ENCODE peak calls at places on chromosomes 1 and 21, in seven cellular contexts. One of them, this sample, is unnamed. For H3K4me1, the result is how much of the 10 kb centered on the place peaks cover.

GRCh38 chr21:15617968-15618367 is 111.8 kb upstream of the USP25 start:
- DNase-seq in upper lobe of right lung: no peak
- DNase-seq in sigmoid colon: no peak
- DNase-seq in endothelial cell of umbilical vein: peak
- DNase-seq in psoas muscle: no peak
- DNase-seq in body of pancreas: no peak
- DNase-seq in RWPE2: no peak
- DNase-seq in this sample: no peak

GRCh38 chr1:87403047-87403820 is 74.6 kb downstream of the LMO4 start:
- DNase-seq in sigmoid colon: no peak
- DNase-seq in body of pancreas: no peak
- DNase-seq in RWPE2: no peak
- DNase-seq in endothelial cell of umbilical vein: no peak
- DNase-seq in upper lobe of right lung: no peak
- DNase-seq in psoas muscle: no peak
- DNase-seq in this sample: no peak

GRCh38 chr21:43812139-43812821 is 22.9 kb downstream of the RRP1 start:
- DNase-seq in RWPE2: no peak
- DNase-seq in body of pancreas: no peak
- DNase-seq in upper lobe of right lung: peak
- DNase-seq in endothelial cell of umbilical vein: peak
- DNase-seq in psoas muscle: peak
- DNase-seq in sigmoid colon: no peak
- DNase-seq in this sample: no peak

GRCh38 chr1:224253721-224254120 is 70.7 kb downstream of the DEGS1 start:
- DNase-seq in psoas muscle: no peak
- DNase-seq in endothelial cell of umbilical vein: no peak
- DNase-seq in RWPE2: no peak
- DNase-seq in upper lobe of right lung: no peak
- DNase-seq in sigmoid colon: no peak
- DNase-seq in body of pancreas: no peak
- DNase-seq in this sample: no peak

GRCh38 chr21:29334717-29335428 is 36.2 kb downstream of the BACH1 start:
- DNase-seq in psoas muscle: no peak
- DNase-seq in RWPE2: no peak
- DNase-seq in endothelial cell of umbilical vein: no peak
- DNase-seq in upper lobe of right lung: no peak
- DNase-seq in body of pancreas: no peak
- DNase-seq in sigmoid colon: no peak
- DNase-seq in this sample: no peak

GRCh38 chr1:235913311-235913710 is 46.6 kb upstream of the LYST start:
- DNase-seq in psoas muscle: no peak
- DNase-seq in upper lobe of right lung: no peak
- DNase-seq in RWPE2: no peak
- DNase-seq in body of pancreas: no peak
- DNase-seq in sigmoid colon: no peak
- DNase-seq in endothelial cell of umbilical vein: peak
- DNase-seq in this sample: no peak

GRCh38 chr21:14862794-14863720 is 201.7 kb downstream of the NRIP1 start:
- DNase-seq in sigmoid colon: no peak
- DNase-seq in psoas muscle: no peak
- DNase-seq in body of pancreas: no peak
- DNase-seq in endothelial cell of umbilical vein: peak
- DNase-seq in upper lobe of right lung: no peak
- DNase-seq in RWPE2: no peak
- DNase-seq in this sample: no peak

GRCh38 chr1:242477944-242478343 is 46.6 kb downstream of the PLD5 start:
- DNase-seq in endothelial cell of umbilical vein: no peak
- DNase-seq in RWPE2: no peak
- DNase-seq in upper lobe of right lung: no peak
- DNase-seq in psoas muscle: no peak
- DNase-seq in sigmoid colon: no peak
- DNase-seq in body of pancreas: no peak
- DNase-seq in this sample: no peak

GRCh38 chr1:147496044-147496443 is 45.3 kb upstream of the BCL9 start:
- DNase-seq in psoas muscle: no peak
- DNase-seq in sigmoid colon: no peak
- DNase-seq in RWPE2: no peak
- DNase-seq in body of pancreas: no peak
- DNase-seq in upper lobe of right lung: no peak
- DNase-seq in endothelial cell of umbilical vein: no peak
- DNase-seq in this sample: no peak

GRCh38 chr21:36902793-36903192 is 63.7 kb downstream of the HLCS start:
- DNase-seq in endothelial cell of umbilical vein: no peak
- DNase-seq in sigmoid colon: no peak
- DNase-seq in body of pancreas: no peak
- DNase-seq in RWPE2: no peak
- DNase-seq in upper lobe of right lung: no peak
- DNase-seq in psoas muscle: no peak
- DNase-seq in this sample: peak

GRCh38 chr1:57623039-57623790 is 199.4 kb upstream of the DAB1 start:
- DNase-seq in endothelial cell of umbilical vein: peak
- DNase-seq in upper lobe of right lung: no peak
- DNase-seq in sigmoid colon: no peak
- DNase-seq in psoas muscle: peak
- DNase-seq in RWPE2: no peak
- DNase-seq in body of pancreas: no peak
- DNase-seq in this sample: no peak

GRCh38 chr1:52209429-52209828 is 67.5 kb downstream of the ZFYVE9 start:
- DNase-seq in sigmoid colon: no peak
- DNase-seq in RWPE2: no peak
- DNase-seq in psoas muscle: no peak
- DNase-seq in endothelial cell of umbilical vein: no peak
- DNase-seq in upper lobe of right lung: no peak
- DNase-seq in body of pancreas: no peak
- DNase-seq in this sample: no peak

GRCh38 chr1:80509965-80510522 is 1290.7 kb upstream of the ADGRL2 start:
- DNase-seq in body of pancreas: no peak
- DNase-seq in sigmoid colon: no peak
- DNase-seq in RWPE2: no peak
- DNase-seq in psoas muscle: no peak
- DNase-seq in upper lobe of right lung: no peak
- DNase-seq in endothelial cell of umbilical vein: no peak
- DNase-seq in this sample: no peak

GRCh38 chr1:212608956-212609700 is 567 bp downstream of the ATF3 start:
- DNase-seq in sigmoid colon: peak
- DNase-seq in body of pancreas: peak
- DNase-seq in RWPE2: no peak
- DNase-seq in psoas muscle: peak
- DNase-seq in upper lobe of right lung: peak
- DNase-seq in endothelial cell of umbilical vein: peak
- DNase-seq in this sample: no peak

GRCh38 chr1:28668956-28669719 is 554 bp downstream of the GMEB1 start:
- DNase-seq in sigmoid colon: peak
- DNase-seq in upper lobe of right lung: peak
- DNase-seq in endothelial cell of umbilical vein: peak
- DNase-seq in body of pancreas: peak
- DNase-seq in psoas muscle: peak
- DNase-seq in RWPE2: peak
- DNase-seq in this sample: no peak

GRCh38 chr1:177869586-177869985 is 100.3 kb downstream of the SEC16B start:
- DNase-seq in psoas muscle: no peak
- DNase-seq in body of pancreas: no peak
- DNase-seq in upper lobe of right lung: no peak
- DNase-seq in RWPE2: no peak
- DNase-seq in endothelial cell of umbilical vein: no peak
- DNase-seq in sigmoid colon: no peak
- DNase-seq in this sample: no peak

GRCh38 chr1:222754386-222755139 is 17.6 kb downstream of the FAM177B start:
- DNase-seq in sigmoid colon: peak
- DNase-seq in body of pancreas: peak
- DNase-seq in RWPE2: no peak
- DNase-seq in upper lobe of right lung: peak
- DNase-seq in psoas muscle: peak
- DNase-seq in endothelial cell of umbilical vein: no peak
- DNase-seq in this sample: peak

GRCh38 chr1:50968884-50969610 is 998 bp upstream of the CDKN2C start:
- DNase-seq in endothelial cell of umbilical vein: peak
- DNase-seq in upper lobe of right lung: peak
- DNase-seq in body of pancreas: peak
- DNase-seq in psoas muscle: peak
- DNase-seq in RWPE2: no peak
- DNase-seq in sigmoid colon: peak
- DNase-seq in this sample: no peak

GRCh38 chr1:19758227-19758830 is 41.4 kb downstream of the TMCO4 start:
- DNase-seq in upper lobe of right lung: peak
- DNase-seq in RWPE2: no peak
- DNase-seq in endothelial cell of umbilical vein: no peak
- DNase-seq in sigmoid colon: no peak
- DNase-seq in psoas muscle: no peak
- DNase-seq in body of pancreas: peak
- DNase-seq in this sample: no peak

GRCh38 chr1:224339422-224340033 is 9.6 kb upstream of the NVL start:
- DNase-seq in RWPE2: no peak
- DNase-seq in endothelial cell of umbilical vein: no peak
- DNase-seq in psoas muscle: no peak
- DNase-seq in sigmoid colon: no peak
- DNase-seq in body of pancreas: no peak
- DNase-seq in upper lobe of right lung: no peak
- DNase-seq in this sample: no peak

GRCh38 chr1:226872455-226872854 is 2.0 kb downstream of the PSEN2 start:
- DNase-seq in sigmoid colon: no peak
- DNase-seq in RWPE2: no peak
- DNase-seq in body of pancreas: peak
- DNase-seq in endothelial cell of umbilical vein: peak
- DNase-seq in upper lobe of right lung: no peak
- DNase-seq in psoas muscle: no peak
- DNase-seq in this sample: peak

GRCh38 chr1:205936846-205937707 is 6.2 kb downstream of the SLC26A9 start:
- DNase-seq in upper lobe of right lung: no peak
- DNase-seq in sigmoid colon: no peak
- DNase-seq in RWPE2: no peak
- DNase-seq in endothelial cell of umbilical vein: peak
- DNase-seq in body of pancreas: peak
- DNase-seq in psoas muscle: no peak
- DNase-seq in this sample: no peak

GRCh38 chr1:205933672-205934618 is 9.3 kb downstream of the SLC26A9 start:
- DNase-seq in endothelial cell of umbilical vein: peak
- DNase-seq in sigmoid colon: no peak
- DNase-seq in RWPE2: no peak
- DNase-seq in psoas muscle: no peak
- DNase-seq in upper lobe of right lung: no peak
- DNase-seq in body of pancreas: peak
- DNase-seq in this sample: no peak

GRCh38 chr1:205934788-205935187 is 8.5 kb downstream of the SLC26A9 start:
- DNase-seq in body of pancreas: no peak
- DNase-seq in sigmoid colon: no peak
- DNase-seq in RWPE2: no peak
- DNase-seq in endothelial cell of umbilical vein: no peak
- DNase-seq in psoas muscle: no peak
- DNase-seq in upper lobe of right lung: peak
- DNase-seq in this sample: no peak

GRCh38 chr1:205936316-205936715 is 6.9 kb downstream of the SLC26A9 start:
- DNase-seq in sigmoid colon: no peak
- DNase-seq in psoas muscle: no peak
- DNase-seq in upper lobe of right lung: peak
- DNase-seq in RWPE2: no peak
- DNase-seq in endothelial cell of umbilical vein: no peak
- DNase-seq in body of pancreas: no peak
- DNase-seq in this sample: no peak

GRCh38 chr1:205935869-205936268 is 7.4 kb downstream of the SLC26A9 start:
- DNase-seq in body of pancreas: no peak
- DNase-seq in RWPE2: no peak
- DNase-seq in psoas muscle: no peak
- DNase-seq in upper lobe of right lung: peak
- DNase-seq in endothelial cell of umbilical vein: no peak
- DNase-seq in sigmoid colon: no peak
- DNase-seq in this sample: no peak
- H3K4me1 ChIP-seq in body of pancreas: under half
- H3K4me1 ChIP-seq in RWPE2: under half
- H3K4me1 ChIP-seq in psoas muscle: under half
- H3K4me1 ChIP-seq in upper lobe of right lung: under half
- H3K4me1 ChIP-seq in endothelial cell of umbilical vein: under half
- H3K4me1 ChIP-seq in sigmoid colon: under half
- H3K4me1 ChIP-seq in this sample: under half

DNA sequence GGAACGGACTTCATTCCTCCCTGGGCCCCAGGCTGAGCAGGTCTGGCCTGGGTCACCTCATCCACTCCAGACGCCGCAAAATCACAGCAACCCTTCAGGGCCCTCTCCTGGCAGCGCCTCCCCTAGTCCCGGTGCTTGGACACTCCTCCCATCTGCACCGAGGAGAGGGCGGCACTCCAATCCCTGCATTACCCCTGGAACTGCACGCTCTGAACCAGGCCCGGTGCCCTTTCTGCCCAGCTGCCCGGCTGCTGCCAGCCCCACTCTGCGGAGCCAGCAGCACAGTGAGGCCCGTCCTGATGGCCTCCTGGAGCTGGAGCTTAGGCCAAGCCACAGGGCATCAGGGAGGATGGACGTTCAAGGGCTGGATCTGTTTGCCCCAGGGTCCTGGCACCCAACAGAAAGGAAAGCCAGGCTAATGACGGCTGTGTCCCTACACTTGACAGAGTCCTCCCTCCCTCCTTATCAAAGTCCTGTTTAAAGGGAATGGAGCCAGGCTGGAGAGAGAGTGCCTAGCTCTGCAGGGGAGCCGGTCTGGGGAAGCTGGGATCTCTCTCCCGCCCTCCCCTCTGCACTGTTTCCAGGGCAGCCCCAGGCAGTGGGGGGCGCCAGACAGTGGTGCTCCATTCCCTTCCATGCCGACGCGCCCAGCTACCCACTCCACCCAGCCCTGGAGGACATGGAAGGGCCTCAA is 12.7 kb downstream of the COL6A2 start:
- DNase-seq in endothelial cell of umbilical vein: no peak
- DNase-seq in sigmoid colon: peak
- DNase-seq in psoas muscle: peak
- DNase-seq in body of pancreas: peak
- DNase-seq in upper lobe of right lung: peak
- DNase-seq in RWPE2: no peak
- DNase-seq in this sample: peak
- TF ChIP-seq CTCF in endothelial cell of umbilical vein: no peak
- TF ChIP-seq CTCF in sigmoid colon: no peak
- TF ChIP-seq CTCF in psoas muscle: no peak
- TF ChIP-seq CTCF in body of pancreas: no peak
- TF ChIP-seq CTCF in upper lobe of right lung: no peak
- TF ChIP-seq CTCF in RWPE2: no peak
- TF ChIP-seq CTCF in this sample: no peak

DNA sequence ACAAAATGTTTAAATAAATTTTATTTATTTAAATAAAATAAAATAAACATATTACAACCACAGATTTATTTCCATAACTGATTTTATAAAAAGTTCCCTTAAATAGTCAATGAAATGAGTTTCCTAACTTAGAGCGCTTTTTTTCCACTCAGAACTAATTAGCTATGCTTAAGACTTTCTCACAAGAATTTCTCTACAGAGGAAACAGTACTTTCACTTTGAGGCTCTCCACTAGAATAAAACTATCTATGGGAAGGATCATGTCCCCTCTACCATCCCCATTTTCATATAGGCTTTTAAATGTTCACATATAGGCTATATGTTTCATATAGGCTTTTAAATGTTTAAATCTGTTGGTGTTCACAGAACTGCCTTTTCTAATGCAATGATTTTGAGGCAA is 40.0 kb upstream of the DPH5 start:
- DNase-seq in RWPE2: no peak
- DNase-seq in sigmoid colon: no peak
- DNase-seq in body of pancreas: no peak
- DNase-seq in psoas muscle: no peak
- DNase-seq in endothelial cell of umbilical vein: no peak
- DNase-seq in upper lobe of right lung: no peak
- DNase-seq in this sample: no peak
- H3K27ac ChIP-seq in RWPE2: no peak
- H3K27ac ChIP-seq in sigmoid colon: no peak
- H3K27ac ChIP-seq in body of pancreas: no peak
- H3K27ac ChIP-seq in psoas muscle: no peak
- H3K27ac ChIP-seq in endothelial cell of umbilical vein: no peak
- H3K27ac ChIP-seq in upper lobe of right lung: no peak
- H3K27ac ChIP-seq in this sample: no peak

GRCh38 chr1:246591958-246592357 is 25.7 kb downstream of the CNST start:
- DNase-seq in psoas muscle: no peak
- DNase-seq in sigmoid colon: no peak
- DNase-seq in body of pancreas: no peak
- DNase-seq in upper lobe of right lung: no peak
- DNase-seq in endothelial cell of umbilical vein: no peak
- DNase-seq in RWPE2: no peak
- DNase-seq in this sample: no peak
- H3K4me1 ChIP-seq in psoas muscle: under half
- H3K4me1 ChIP-seq in sigmoid colon: under half
- H3K4me1 ChIP-seq in body of pancreas: under half
- H3K4me1 ChIP-seq in upper lobe of right lung: under half
- H3K4me1 ChIP-seq in endothelial cell of umbilical vein: under half
- H3K4me1 ChIP-seq in RWPE2: under half
- H3K4me1 ChIP-seq in this sample: under half